ENCODE peak calls at places on chromosomes 2 and 18, in ten cellular contexts. P is ovary, F is heart left ventricle, R is right lobe of liver, Y is body of pancreas, Z is GM12878, J is thyroid gland, X is Peyer's patch, C is A549, H is stomach. V is an unnamed sample.

GRCh38 chr2:180231015-180231414 is 223.9 kb upstream of the CWC22 start:
- DNase-seq in P (no peak), F (no peak), R (no peak), Y (no peak), Z (no peak), J (no peak), X (no peak), C (no peak), H (no peak), V (no peak)

GRCh38 chr18:28114472-28114871 is 62.5 kb downstream of the CDH2 start:
- DNase-seq in P (no peak), F (no peak), R (no peak), Y (no peak), Z (no peak), J (no peak), X (no peak), C (no peak), H (no peak), V (no peak)

GRCh38 chr2:51003345-51004192 is 28.4 kb downstream of the NRXN1 start:
- DNase-seq in P (no peak), F (no peak), R (no peak), Y (no peak), Z (no peak), J (no peak), X (no peak), C (no peak), H (no peak), V (no peak)

GRCh38 chr2:141557329-141558098 is 573.3 kb downstream of the LRP1B start:
- DNase-seq in P (no peak), F (no peak), R (no peak), Y (no peak), Z (no peak), J (no peak), X (no peak), C (no peak), H (no peak), V (no peak)

GRCh38 chr2:159071190-159071915 is 102.9 kb downstream of the TANC1 start:
- DNase-seq in P (no peak), F (no peak), R (no peak), Y (no peak), Z (no peak), J (no peak), X (no peak), C (no peak), H (no peak), V (no peak)

GRCh38 chr2:28445448-28446258 is 50.2 kb upstream of the PLB1 start:
- DNase-seq in P (no peak), F (no peak), R (peak), Y (no peak), Z (no peak), J (peak), X (no peak), C (peak), H (no peak), V (no peak)

GRCh38 chr18:37253424-37254255 is 312.0 kb downstream of the CELF4 start:
- DNase-seq in P (no peak), F (no peak), R (peak), Y (peak), Z (no peak), J (peak), X (no peak), C (peak), H (peak), V (no peak)

GRCh38 chr18:46220116-46220515 is 115.9 kb downstream of the HAUS1 start:
- DNase-seq in P (no peak), F (no peak), R (no peak), Y (no peak), Z (no peak), J (no peak), X (no peak), C (no peak), H (no peak), V (no peak)

GRCh38 chr2:29010946-29011649 is 30.0 kb downstream of the TOGARAM2 start:
- DNase-seq in P (peak), F (peak), R (no peak), Y (no peak), Z (no peak), J (no peak), X (peak), C (no peak), H (peak), V (no peak)

GRCh38 chr2:161586517-161587167 is 37.6 kb upstream of the SLC4A10 start:
- DNase-seq in P (no peak), F (no peak), R (no peak), Y (no peak), Z (no peak), J (no peak), X (no peak), C (peak), H (no peak), V (no peak)

GRCh38 chr2:38581193-38582147 is 21.3 kb downstream of the HNRNPLL start:
- DNase-seq in P (peak), F (peak), R (no peak), Y (peak), Z (peak), J (peak), X (peak), C (no peak), H (no peak), V (peak)

GRCh38 chr2:236955675-236956618 is 129.7 kb upstream of the COPS8 start:
- DNase-seq in P (no peak), F (no peak), R (no peak), Y (no peak), Z (no peak), J (no peak), X (peak), C (no peak), H (peak), V (no peak)

GRCh38 chr18:31657823-31658669 is 26.3 kb downstream of the B4GALT6 start:
- DNase-seq in P (no peak), F (no peak), R (no peak), Y (no peak), Z (peak), J (no peak), X (no peak), C (no peak), H (no peak), V (no peak)

GRCh38 chr2:168565112-168565511 is 109.0 kb downstream of the CERS6 start:
- DNase-seq in P (no peak), F (no peak), R (no peak), Y (no peak), Z (no peak), J (no peak), X (peak), C (no peak), H (no peak), V (peak)

GRCh38 chr2:36246320-36246990 is 109.1 kb upstream of the CRIM1 start:
- DNase-seq in P (no peak), F (no peak), R (no peak), Y (no peak), Z (peak), J (no peak), X (no peak), C (no peak), H (no peak), V (no peak)

GRCh38 chr2:130336150-130336876 is 6.4 kb upstream of the IMP4 start:
- DNase-seq in P (no peak), F (no peak), R (no peak), Y (no peak), Z (no peak), J (no peak), X (no peak), C (no peak), H (no peak), V (no peak)

GRCh38 chr18:54712315-54712714 is 116.0 kb upstream of the RAB27B start:
- DNase-seq in P (no peak), F (no peak), R (no peak), Y (no peak), Z (no peak), J (no peak), X (no peak), C (no peak), H (no peak), V (no peak)

GRCh38 chr2:206324869-206325268 is 50.4 kb downstream of the ZDBF2 start:
- DNase-seq in P (no peak), F (peak), R (no peak), Y (no peak), Z (no peak), J (no peak), X (no peak), C (no peak), H (no peak), V (no peak)

GRCh38 chr2:206323033-206323432 is 48.6 kb downstream of the ZDBF2 start:
- DNase-seq in P (no peak), F (no peak), R (no peak), Y (no peak), Z (no peak), J (no peak), X (no peak), C (no peak), H (no peak), V (no peak)

GRCh38 chr2:206328979-206329378 is 54.5 kb downstream of the ZDBF2 start:
- DNase-seq in P (no peak), F (no peak), R (no peak), Y (no peak), Z (no peak), J (no peak), X (no peak), C (no peak), H (no peak), V (no peak)

GRCh38 chr2:206323486-206323885 is 49.0 kb downstream of the ZDBF2 start:
- DNase-seq in P (no peak), F (no peak), R (no peak), Y (no peak), Z (no peak), J (no peak), X (no peak), C (no peak), H (no peak), V (no peak)
- TF ChIP-seq CTCF in P (no peak), F (no peak), R (no peak), Y (no peak), Z (peak), J (no peak), X (no peak), C (no peak), H (no peak), V (no peak)

GRCh38 chr2:190062617-190063016 is at the start of gene MSTN:
- DNase-seq in P (no peak), F (no peak), R (no peak), Y (no peak), Z (no peak), J (no peak), X (no peak), C (no peak), H (no peak), V (no peak)
- H3K4me3 ChIP-seq in P (no peak), F (no peak), R (no peak), Y (no peak), Z (no peak), J (no peak), X (no peak), C (no peak), H (no peak), V (no peak)

GRCh38 chr2:27211241-27211942 is 449 bp upstream of the ATRAID start:
- DNase-seq in P (no peak), F (peak), R (peak), Y (peak), Z (no peak), J (no peak), X (peak), C (peak), H (peak), V (no peak)
- TF ChIP-seq POLR2A in P (no peak), F (no peak), R (no peak), Y (no peak), Z (no peak), J (no peak), X (no peak), C (peak), H (no peak), V (no peak)

DNA sequence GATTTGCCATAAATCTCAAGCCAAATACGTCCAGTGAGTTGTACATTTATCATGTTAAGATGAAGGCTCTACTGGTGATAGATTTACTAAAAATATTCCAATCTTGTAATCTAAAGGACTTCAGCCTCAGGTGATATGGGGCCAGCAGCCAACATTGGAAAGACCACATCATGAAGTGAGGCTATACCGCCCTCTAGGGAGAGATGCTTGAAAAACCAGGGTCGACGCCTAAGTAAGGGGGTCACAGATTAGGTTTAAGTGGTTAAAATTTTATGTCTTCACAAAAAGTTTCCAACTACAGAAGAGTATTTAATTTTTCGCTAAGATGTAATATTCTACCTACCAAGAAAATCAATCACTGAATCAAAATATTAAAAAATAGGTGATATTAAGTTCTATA is 33.3 kb downstream of the DOCK10 start:
- DNase-seq in P (no peak), F (no peak), R (no peak), Y (no peak), Z (no peak), J (no peak), X (no peak), C (no peak), H (no peak), V (no peak)
- TF ChIP-seq CTCF in P (no peak), F (peak), R (no peak), Y (no peak), Z (peak), J (peak), X (peak), C (peak), H (no peak), V (no peak)

DNA sequence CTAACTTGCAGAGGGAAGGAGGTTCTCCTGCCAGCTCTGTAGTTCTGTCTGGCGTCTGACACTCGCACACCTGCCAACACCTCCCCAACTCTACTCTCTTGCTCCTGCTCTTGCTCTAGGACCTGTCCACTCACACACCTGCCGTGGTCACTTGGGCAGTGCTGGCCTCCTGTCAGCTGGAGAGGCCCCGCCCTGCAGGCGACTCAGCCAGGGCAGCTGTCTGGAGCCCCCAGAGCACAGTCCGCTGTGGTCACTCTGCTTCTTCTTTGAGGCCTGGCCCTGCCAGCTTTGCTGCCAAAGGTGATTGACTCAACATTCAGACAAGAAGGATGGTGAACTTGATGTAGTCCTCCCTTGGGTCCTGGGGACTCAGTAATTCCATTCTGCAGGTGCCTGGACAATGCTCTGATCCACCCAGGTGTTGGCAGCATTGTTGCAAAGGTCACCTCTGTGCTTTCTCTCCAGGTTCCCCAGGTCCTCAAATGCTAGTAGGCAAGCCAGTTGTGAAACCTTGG is 18.7 kb downstream of the TPO start:
- DNase-seq in P (no peak), F (no peak), R (no peak), Y (no peak), Z (no peak), J (no peak), X (no peak), C (no peak), H (no peak), V (no peak)
- H3K4me3 ChIP-seq in P (no peak), F (no peak), R (no peak), Y (no peak), Z (no peak), J (no peak), X (no peak), C (no peak), H (no peak), V (no peak)

DNA sequence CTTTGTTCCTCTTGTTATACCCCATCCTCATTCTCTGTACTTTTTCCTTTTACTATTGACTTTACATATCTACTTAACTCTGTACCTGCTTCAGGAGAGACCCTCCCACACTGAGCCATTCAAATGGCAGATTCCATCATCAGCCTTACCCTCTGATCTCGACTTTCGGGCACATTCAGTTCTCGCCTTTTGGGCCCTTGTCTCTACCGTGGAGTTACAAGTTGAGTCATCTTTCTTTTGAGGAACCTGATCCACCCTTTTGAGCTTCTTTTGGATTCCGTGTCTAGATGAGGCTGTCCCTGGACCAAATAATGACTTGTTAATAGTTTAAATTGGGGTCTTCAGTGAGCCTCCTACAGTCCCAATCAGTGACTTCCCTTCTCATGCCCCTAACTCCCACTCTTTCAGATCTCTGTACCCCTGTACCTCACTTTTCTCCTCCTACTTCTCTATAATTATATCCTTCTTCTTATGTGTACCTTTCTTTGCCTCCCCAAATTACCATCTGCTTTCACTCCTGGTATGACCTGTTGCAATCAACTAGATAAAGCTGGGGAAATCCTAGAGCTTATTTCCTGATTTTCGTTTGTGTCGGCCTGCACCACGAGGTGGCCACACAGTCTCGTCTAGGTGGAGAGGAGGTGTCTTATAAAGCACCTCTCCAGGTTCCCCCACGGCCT is 17.2 kb downstream of the SP110 start:
- DNase-seq in P (no peak), F (no peak), R (no peak), Y (no peak), Z (peak), J (no peak), X (peak), C (no peak), H (peak), V (no peak)
- TF ChIP-seq POLR2A in P (no peak), F (no peak), R (no peak), Y (no peak), Z (no peak), J (no peak), X (no peak), C (no peak), H (no peak), V (no peak)

GRCh38 chr2:108960006-108960405 is 29.0 kb downstream of the EDAR start:
- DNase-seq in P (no peak), F (no peak), R (no peak), Y (no peak), Z (no peak), J (no peak), X (no peak), C (no peak), H (no peak), V (no peak)
- TF ChIP-seq CTCF in P (no peak), F (no peak), R (no peak), Y (no peak), Z (no peak), J (no peak), X (no peak), C (no peak), H (no peak), V (no peak)

DNA sequence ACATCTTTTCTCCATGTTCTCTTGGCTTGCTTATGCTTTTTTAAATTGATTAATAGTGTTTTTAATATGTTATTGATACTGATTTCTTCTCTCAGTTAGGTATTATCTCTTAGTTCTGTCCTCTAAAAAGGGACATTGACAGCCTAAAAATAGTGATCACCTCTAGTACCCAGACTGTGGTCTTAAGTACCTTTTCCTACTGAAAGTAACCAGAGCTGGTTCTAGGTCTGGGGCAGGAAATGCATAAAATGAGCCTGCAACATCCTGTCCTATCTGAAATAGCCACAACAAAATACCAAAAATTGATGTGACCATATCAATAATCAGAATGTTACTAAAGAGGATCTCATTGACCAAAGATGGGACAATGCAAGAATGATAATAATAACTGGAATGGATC is 113.3 kb downstream of the DNAH6 start:
- DNase-seq in P (no peak), F (no peak), R (no peak), Y (no peak), Z (no peak), J (no peak), X (no peak), C (no peak), H (no peak), V (no peak)
- H3K4me3 ChIP-seq in P (no peak), F (no peak), R (no peak), Y (no peak), Z (no peak), J (no peak), X (no peak), C (no peak), H (no peak), V (no peak)